ENCODE peak calls at places on chromosome 21, in six cellular contexts. Z, B, V, R, K and D are unnamed samples.

GRCh38 chr21:35528109-35529042 is 479.3 kb upstream of the RUNX1 start:
- DNase-seq in Z (no peak), B (peak; percentile 20), V (no peak), R (no peak), K (no peak), D (no peak)

GRCh38 chr21:40531421-40531820 is 315.5 kb downstream of the DSCAM start:
- DNase-seq in Z (no peak), B (no peak), V (no peak), R (no peak), K (no peak), D (no peak)

GRCh38 chr21:27564684-27565280 is 597.9 kb upstream of the ADAMTS5 start:
- DNase-seq in Z (peak; percentile 7), B (peak; percentile 70), V (peak; percentile 6), R (no peak), K (no peak), D (no peak)

GRCh38 chr21:41290106-41290799 is 26.3 kb upstream of the FAM3B start:
- DNase-seq in Z (no peak), B (no peak), V (no peak), R (no peak), K (no peak), D (no peak)

GRCh38 chr21:27277122-27277521 is 310.2 kb upstream of the ADAMTS5 start:
- DNase-seq in Z (no peak), B (peak; percentile 76), V (no peak), R (no peak), K (no peak), D (no peak)

GRCh38 chr21:38454161-38454560 is 44.1 kb downstream of the ERG start:
- DNase-seq in Z (no peak), B (no peak), V (no peak), R (no peak), K (no peak), D (no peak)

GRCh38 chr21:43886565-43886964 is 21.5 kb downstream of the AGPAT3 start:
- DNase-seq in Z (no peak), B (no peak), V (no peak), R (no peak), K (no peak), D (no peak)

GRCh38 chr21:46093668-46094400 is 4.1 kb upstream of the COL6A2 start:
- DNase-seq in Z (no peak), B (no peak), V (no peak), R (no peak), K (no peak), D (no peak)

GRCh38 chr21:16072176-16072575 is 342.4 kb downstream of the USP25 start:
- DNase-seq in Z (no peak), B (no peak), V (no peak), R (no peak), K (no peak), D (no peak)

GRCh38 chr21:43646550-43647260 is 12.6 kb downstream of the HSF2BP start:
- DNase-seq in Z (peak; percentile 85), B (peak; percentile 94), V (peak; percentile 93), R (no peak), K (peak; percentile 90), D (peak; percentile 88)

GRCh38 chr21:44973598-44973997 is 33.8 kb downstream of the SLX9 start:
- DNase-seq in Z (no peak), B (no peak), V (no peak), R (no peak), K (no peak), D (no peak)
- H3K36me3 ChIP-seq in Z (peaks cover 6% of the 10 kb centered on the region), B (peaks cover 31% of the 10 kb centered on the region), V (peaks cover 86% of the 10 kb centered on the region), R (peaks cover 3% of the 10 kb centered on the region), K (peaks cover 30% of the 10 kb centered on the region), D (peaks cover 2% of the 10 kb centered on the region)

GRCh38 chr21:44927587-44928461 is 7.1 kb upstream of the ITGB2 start:
- DNase-seq in Z (no peak), B (peak; percentile 56), V (peak; percentile 64), R (peak; percentile 87), K (peak; percentile 39), D (no peak)
- TF ChIP-seq CEBPB in Z (no peak), B (peak; percentile 29), V (no peak), R (no peak), K (no peak), D (no peak)

GRCh38 chr21:42435833-42436232 is 32.1 kb downstream of the UBASH3A start:
- DNase-seq in Z (no peak), B (no peak), V (no peak), R (no peak), K (no peak), D (no peak)
- H3K36me3 ChIP-seq in Z (no peaks in the 10 kb centered on the region), B (no peaks in the 10 kb centered on the region), V (no peaks in the 10 kb centered on the region), R (no peaks in the 10 kb centered on the region), K (no peaks in the 10 kb centered on the region), D (no peaks in the 10 kb centered on the region)

GRCh38 chr21:39481886-39482285 is 30.1 kb downstream of the SH3BGR start:
- DNase-seq in Z (no peak), B (no peak), V (no peak), R (no peak), K (no peak), D (no peak)

GRCh38 chr21:39479164-39479563 is 27.4 kb downstream of the SH3BGR start:
- DNase-seq in Z (no peak), B (no peak), V (no peak), R (no peak), K (no peak), D (no peak)

GRCh38 chr21:39484711-39485264 is 33.0 kb downstream of the SH3BGR start:
- DNase-seq in Z (no peak), B (no peak), V (no peak), R (no peak), K (no peak), D (no peak)

GRCh38 chr21:39489380-39489924 is 37.7 kb downstream of the SH3BGR start:
- DNase-seq in Z (no peak), B (no peak), V (no peak), R (no peak), K (no peak), D (no peak)

DNA sequence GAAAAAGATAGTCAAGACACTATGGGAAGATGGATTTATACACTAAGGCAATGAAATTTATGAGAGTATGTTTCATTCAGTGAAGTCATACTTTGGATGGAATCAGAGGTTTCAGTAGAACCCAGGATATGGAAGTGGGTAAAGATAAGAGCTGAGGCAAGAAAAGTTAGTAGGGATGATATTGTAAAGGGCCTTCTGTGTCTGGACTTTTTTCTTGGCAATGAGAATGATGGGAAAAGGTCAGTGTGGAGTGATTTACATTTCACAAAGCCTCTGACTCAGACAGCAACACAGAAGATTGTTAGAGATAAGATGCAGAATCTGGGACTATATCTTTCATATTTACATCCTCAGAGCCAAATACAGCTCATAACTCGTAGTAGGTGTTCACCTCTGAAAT is 32.1 kb downstream of the SH3BGR start:
- DNase-seq in Z (no peak), B (peak; percentile 52), V (no peak), R (no peak), K (no peak), D (no peak)
- TF ChIP-seq CEBPB in Z (no peak), B (no peak), V (no peak), R (no peak), K (no peak), D (no peak)

DNA sequence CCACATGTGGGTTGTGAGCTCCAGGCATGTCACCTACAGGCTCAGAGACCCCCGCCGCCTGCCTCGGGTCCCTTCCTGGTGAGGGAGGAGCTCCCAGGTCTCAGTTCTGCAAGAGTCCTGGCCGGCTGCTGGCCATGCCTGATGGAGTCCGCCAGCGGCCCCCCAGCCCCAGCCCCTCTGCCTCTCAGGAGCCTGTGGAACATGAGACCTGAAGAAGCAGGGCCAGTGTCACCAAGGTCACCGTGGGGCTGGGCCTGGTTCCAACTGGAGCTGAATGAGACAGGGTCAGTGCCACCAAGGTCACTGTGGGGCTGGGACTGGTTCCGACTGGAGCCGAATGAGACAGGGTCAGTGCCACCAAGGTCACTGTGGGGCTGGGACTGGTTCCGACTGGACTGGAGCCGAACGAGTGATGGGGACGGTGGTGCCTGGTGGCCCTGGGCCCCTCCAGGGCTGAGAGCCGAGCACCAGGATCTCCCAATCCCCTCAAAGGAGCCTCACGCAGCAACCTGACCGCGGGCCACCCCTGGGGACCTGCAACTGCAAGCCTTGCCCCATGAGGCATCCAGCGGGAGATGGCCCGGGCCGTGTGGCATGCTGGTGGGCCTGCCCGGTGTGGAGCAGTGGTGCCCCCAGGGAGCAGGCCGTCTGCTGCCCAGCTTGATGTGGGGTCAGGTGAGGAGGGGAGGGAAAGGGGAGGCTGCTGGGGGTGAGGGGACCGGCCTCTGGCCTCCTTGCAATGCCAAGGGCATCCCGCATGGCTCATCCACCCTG is 14.5 kb upstream of the PTTG1IP start:
- DNase-seq in Z (no peak), B (no peak), V (no peak), R (no peak), K (no peak), D (no peak)
- H3K36me3 ChIP-seq in Z (no peaks in the 10 kb centered on the region), B (no peaks in the 10 kb centered on the region), V (no peaks in the 10 kb centered on the region), R (no peaks in the 10 kb centered on the region), K (no peaks in the 10 kb centered on the region), D (no peaks in the 10 kb centered on the region)